ENCODE peak calls at places on chromosomes 12 and 14, in six cellular contexts. C, V, G, L, T and I are unnamed samples.

GRCh38 chr12:74365178-74365964 is 172.3 kb upstream of the ATXN7L3B start:
- DNase-seq in C (peak), V (no peak), G (peak), L (peak), T (no peak), I (peak)

GRCh38 chr14:79638647-79639266 is 572.5 kb downstream of the DIO2 start:
- DNase-seq in C (no peak), V (no peak), G (no peak), L (no peak), T (no peak), I (no peak)

GRCh38 chr14:24734917-24735500 is 101.0 kb upstream of the GZMB start:
- DNase-seq in C (no peak), V (peak), G (peak), L (peak), T (no peak), I (peak)

GRCh38 chr12:105076098-105076497 is 8.2 kb downstream of the ALDH1L2 start:
- DNase-seq in C (no peak), V (no peak), G (peak), L (peak), T (no peak), I (no peak)

GRCh38 chr14:22276913-22277816 is 311.9 kb downstream of the DAD1 start:
- DNase-seq in C (no peak), V (no peak), G (peak), L (peak), T (no peak), I (peak)

GRCh38 chr12:64608901-64609542 is 1.3 kb upstream of the RASSF3 start:
- DNase-seq in C (peak), V (no peak), G (peak), L (peak), T (no peak), I (peak)

GRCh38 chr12:109347579-109347978 is at the start of gene MYO1H:
- DNase-seq in C (no peak), V (no peak), G (no peak), L (no peak), T (no peak), I (no peak)

GRCh38 chr14:45610303-45610702 is 357.3 kb upstream of the MIS18BP1 start:
- DNase-seq in C (no peak), V (peak), G (no peak), L (peak), T (no peak), I (peak)

GRCh38 chr14:51095854-51096823 is 1.2 kb upstream of the TRIM9 start:
- DNase-seq in C (peak), V (peak), G (peak), L (peak), T (no peak), I (peak)

GRCh38 chr14:82075566-82075965 is 541.9 kb upstream of the SEL1L start:
- DNase-seq in C (peak), V (peak), G (no peak), L (no peak), T (peak), I (peak)

GRCh38 chr12:19856389-19856788 is 417.1 kb downstream of the AEBP2 start:
- DNase-seq in C (no peak), V (no peak), G (peak), L (peak), T (no peak), I (no peak)

GRCh38 chr12:18907793-18908580 is 170.1 kb downstream of the CAPZA3 start:
- DNase-seq in C (no peak), V (no peak), G (no peak), L (no peak), T (no peak), I (peak)

GRCh38 chr14:31297112-31297511 is 89.5 kb upstream of the HECTD1 start:
- DNase-seq in C (no peak), V (no peak), G (no peak), L (no peak), T (no peak), I (no peak)

DNA sequence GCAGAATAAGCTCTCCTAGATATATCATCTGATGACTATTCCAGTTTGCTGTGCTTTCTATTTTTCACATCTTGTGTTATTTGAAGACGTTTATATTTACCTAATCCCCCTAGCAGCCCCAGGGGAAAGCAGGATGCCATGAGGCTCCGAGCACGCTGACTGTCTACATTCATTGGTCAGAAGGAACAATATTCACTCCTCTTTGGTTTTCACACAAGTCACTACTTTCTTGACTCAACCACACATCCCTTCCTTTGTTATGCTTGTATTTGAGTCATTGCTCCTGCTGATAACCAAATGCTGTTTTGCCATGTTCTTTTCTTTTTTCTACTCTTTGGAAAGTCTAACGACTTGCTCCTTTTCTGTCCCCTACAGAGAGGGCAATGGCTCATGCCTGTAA is 86.5 kb upstream of the SLC38A2 start:
- DNase-seq in C (no peak), V (no peak), G (peak), L (peak), T (no peak), I (peak)
- H2BK15ac ChIP-seq in C (no peak), V (no peak), G (peak), L (no peak), T (no peak), I (no peak)

GRCh38 chr14:54686219-54686870 is 119.4 kb downstream of the SAMD4A start:
- DNase-seq in C (no peak), V (no peak), G (peak), L (peak), T (no peak), I (no peak)

GRCh38 chr14:54686871-54687749 is 120.2 kb downstream of the SAMD4A start:
- DNase-seq in C (no peak), V (no peak), G (no peak), L (no peak), T (no peak), I (no peak)

GRCh38 chr14:54689928-54690327 is 123.0 kb downstream of the SAMD4A start:
- DNase-seq in C (no peak), V (no peak), G (no peak), L (no peak), T (no peak), I (no peak)

GRCh38 chr14:54687750-54688119 is 120.8 kb downstream of the SAMD4A start:
- DNase-seq in C (no peak), V (no peak), G (no peak), L (no peak), T (no peak), I (no peak)

DNA sequence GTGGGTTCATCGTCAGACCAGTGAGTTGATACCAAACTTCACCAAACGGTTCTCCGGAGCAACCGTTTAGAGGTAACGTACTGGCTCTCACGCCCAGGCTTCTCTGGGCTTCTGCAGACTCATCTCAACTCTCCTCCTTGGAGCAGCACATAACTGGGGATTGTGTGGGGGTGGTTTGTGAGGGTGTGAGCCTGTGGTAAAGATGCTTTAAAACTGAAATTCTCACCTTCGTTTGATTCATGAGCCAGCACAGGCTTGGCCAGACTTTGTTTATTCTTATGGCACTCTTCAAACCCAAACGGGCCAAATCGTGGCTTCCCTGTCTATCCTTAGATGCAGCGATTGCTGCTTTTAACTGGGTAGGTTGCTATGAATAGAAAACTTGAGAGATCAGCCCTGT is 121.3 kb downstream of the SAMD4A start:
- DNase-seq in C (no peak), V (no peak), G (no peak), L (no peak), T (no peak), I (no peak)
- H2BK5ac ChIP-seq in C (no peak), V (no peak), G (no peak), L (no peak), T (no peak), I (no peak)

GRCh38 chr12:111268738-111269572 is 99.9 kb downstream of the PHETA1 start:
- DNase-seq in C (peak), V (no peak), G (no peak), L (no peak), T (no peak), I (peak)

GRCh38 chr12:111271674-111272418 is 97.0 kb downstream of the PHETA1 start:
- DNase-seq in C (no peak), V (no peak), G (no peak), L (no peak), T (no peak), I (no peak)

GRCh38 chr12:111270128-111270651 is 98.7 kb downstream of the PHETA1 start:
- DNase-seq in C (no peak), V (no peak), G (no peak), L (no peak), T (no peak), I (no peak)

GRCh38 chr12:111270773-111271172 is 98.1 kb downstream of the PHETA1 start:
- DNase-seq in C (no peak), V (no peak), G (peak), L (no peak), T (no peak), I (peak)

GRCh38 chr12:111269688-111270087 is 99.2 kb downstream of the PHETA1 start:
- DNase-seq in C (no peak), V (no peak), G (no peak), L (no peak), T (no peak), I (no peak)
- H2BK15ac ChIP-seq in C (no peak), V (no peak), G (no peak), L (no peak), T (no peak), I (no peak)

DNA sequence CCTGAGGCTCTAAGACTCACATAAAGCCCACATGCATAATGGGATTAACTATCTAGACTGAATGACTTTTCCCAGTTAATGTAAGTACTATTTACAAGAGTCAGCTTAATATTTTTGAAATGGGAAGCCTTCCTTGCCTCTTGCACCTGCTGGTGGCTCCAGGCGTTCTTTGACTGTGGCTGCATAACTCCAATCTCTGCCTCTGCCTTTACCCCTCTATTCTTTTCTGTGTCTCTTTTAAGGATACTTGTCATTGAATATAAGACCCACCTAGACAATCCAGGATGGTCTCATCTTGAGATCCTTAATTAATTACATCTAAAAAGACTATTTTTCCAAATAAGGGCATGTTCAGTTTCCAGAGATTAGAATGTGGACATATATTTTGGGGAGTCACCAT is 66.9 kb upstream of the PCED1B start:
- DNase-seq in C (no peak), V (no peak), G (no peak), L (no peak), T (no peak), I (no peak)
- H2BK5ac ChIP-seq in C (no peak), V (no peak), G (no peak), L (no peak), T (no peak), I (no peak)

GRCh38 chr14:88616697-88617096 is 53.9 kb downstream of the ZC3H14 start:
- DNase-seq in C (no peak), V (no peak), G (no peak), L (no peak), T (no peak), I (no peak)
- H2BK15ac ChIP-seq in C (no peak), V (no peak), G (no peak), L (no peak), T (no peak), I (no peak)

DNA sequence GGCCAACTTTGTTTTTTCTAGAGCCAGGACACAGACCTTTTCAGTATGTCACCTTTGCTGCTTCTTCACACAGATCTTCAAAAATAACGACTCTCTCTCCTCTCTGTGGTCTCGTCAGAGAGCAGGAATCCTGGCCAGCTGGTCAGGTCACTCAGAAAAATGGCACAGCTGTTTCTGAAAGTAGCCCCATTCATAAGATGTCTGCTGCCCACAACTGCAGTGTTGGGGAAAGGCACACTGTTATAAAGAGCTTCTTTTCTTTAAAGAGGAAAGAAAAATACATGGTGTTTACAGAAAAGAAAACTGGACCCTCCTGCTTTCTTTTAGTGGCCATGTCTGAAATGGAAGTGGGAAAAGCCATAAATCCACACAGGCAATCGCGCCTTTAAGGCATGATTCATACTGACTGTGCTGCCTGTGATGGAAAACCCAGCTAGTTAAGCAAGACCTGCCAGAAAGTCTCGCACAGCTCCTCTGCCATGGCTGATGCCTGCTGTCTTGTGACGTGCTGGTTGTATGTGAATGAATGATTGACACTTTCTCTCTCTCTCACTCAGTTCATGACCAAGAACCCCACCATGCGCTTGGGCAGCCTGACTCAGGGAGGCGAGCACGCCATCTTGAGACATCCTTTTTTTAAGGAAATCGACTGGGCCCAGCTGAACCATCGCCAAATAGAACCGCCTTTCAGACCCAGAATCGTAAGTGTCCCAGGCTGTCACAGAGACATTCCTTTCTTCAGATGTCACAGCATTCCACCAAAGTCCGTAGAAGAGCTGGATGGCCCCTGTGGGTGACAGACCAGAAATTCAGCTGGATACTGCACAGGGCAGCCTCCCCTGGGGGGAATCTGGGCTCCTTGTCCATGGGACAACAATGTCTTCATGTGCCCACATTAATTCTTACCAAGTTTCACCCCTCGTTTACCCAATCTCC is 147.9 kb upstream of the HIF1A start:
- DNase-seq in C (no peak), V (no peak), G (peak), L (peak), T (no peak), I (peak)
- H2BK5ac ChIP-seq in C (no peak), V (no peak), G (peak), L (peak), T (no peak), I (no peak)

GRCh38 chr12:20963303-20963702 is 152.8 kb downstream of the SLCO1B3 start:
- DNase-seq in C (no peak), V (no peak), G (no peak), L (no peak), T (no peak), I (no peak)

GRCh38 chr12:20969766-20970165 is 159.3 kb downstream of the SLCO1B3 start:
- DNase-seq in C (no peak), V (no peak), G (no peak), L (no peak), T (no peak), I (no peak)

GRCh38 chr12:20963762-20964161 is 153.3 kb downstream of the SLCO1B3 start:
- DNase-seq in C (no peak), V (no peak), G (no peak), L (no peak), T (no peak), I (no peak)

DNA sequence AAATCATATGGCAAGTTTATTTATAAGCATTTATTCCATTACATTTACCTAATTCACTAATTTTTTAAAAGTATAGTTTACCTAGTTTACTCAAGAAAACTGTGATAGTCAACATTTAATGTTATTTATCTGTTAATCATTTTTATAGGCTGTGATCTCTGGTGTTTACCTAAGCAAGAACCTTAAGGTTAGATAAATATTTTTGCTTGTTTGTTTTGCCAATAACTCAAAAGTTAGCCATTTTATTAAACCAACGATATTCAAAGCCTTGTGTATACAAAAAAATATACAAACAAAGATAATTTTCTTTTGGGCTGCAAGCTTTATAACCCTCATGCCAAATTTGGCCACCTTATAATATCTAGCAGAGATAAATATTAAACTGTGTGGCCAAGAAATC is 157.3 kb downstream of the SLCO1B3 start:
- DNase-seq in C (no peak), V (no peak), G (no peak), L (no peak), T (no peak), I (no peak)
- H2BK15ac ChIP-seq in C (no peak), V (no peak), G (no peak), L (no peak), T (no peak), I (no peak)

GRCh38 chr12:46258129-46258528 is 10.7 kb downstream of the SLC38A1 start:
- DNase-seq in C (no peak), V (no peak), G (no peak), L (no peak), T (no peak), I (no peak)
- H2BK5ac ChIP-seq in C (no peak), V (no peak), G (no peak), L (no peak), T (no peak), I (no peak)

GRCh38 chr12:120719072-120719471 is 6.6 kb upstream of the ACADS start:
- DNase-seq in C (no peak), V (no peak), G (no peak), L (no peak), T (no peak), I (no peak)
- H2BK15ac ChIP-seq in C (no peak), V (no peak), G (no peak), L (no peak), T (no peak), I (no peak)

DNA sequence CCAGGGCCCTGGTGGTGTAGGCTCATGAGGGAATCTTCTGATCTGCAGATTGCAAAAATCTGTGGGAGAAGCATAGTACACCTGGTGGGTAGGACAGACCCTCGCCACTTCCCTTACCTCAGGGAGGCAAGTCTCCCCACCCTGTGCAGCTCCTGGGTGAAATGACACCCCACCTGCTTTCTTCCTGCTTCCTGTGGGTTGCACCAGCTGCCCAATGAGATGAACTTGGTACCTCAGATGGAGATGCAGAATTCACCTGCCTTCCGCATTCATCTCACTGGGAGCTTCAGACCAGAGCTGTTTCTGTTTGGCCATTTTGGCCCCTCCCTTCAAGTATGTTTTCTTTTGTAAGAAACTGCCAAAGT is 4.7 kb downstream of the CLEC2D start:
- DNase-seq in C (no peak), V (no peak), G (no peak), L (no peak), T (no peak), I (no peak)
- H2BK5ac ChIP-seq in C (no peak), V (no peak), G (no peak), L (no peak), T (peak), I (no peak)